ENCODE peak calls at places on chromosomes 16 and 17, in four cellular contexts. One of them, this sample, is unnamed.

GRCh38 chr16:69890114-69890890 is 60.8 kb upstream of the CLEC18A start:
- DNase-seq in HepG2: no peak
- DNase-seq in SK-N-SH: peak
- DNase-seq in GM12878: no peak
- DNase-seq in this sample: peak

GRCh38 chr16:77211880-77212735 is 12.9 kb downstream of the SYCE1L start:
- DNase-seq in HepG2: no peak
- DNase-seq in SK-N-SH: peak
- DNase-seq in GM12878: no peak
- DNase-seq in this sample: peak

GRCh38 chr16:12898556-12898955 is 2.8 kb upstream of the SHISA9 start:
- DNase-seq in HepG2: no peak
- DNase-seq in SK-N-SH: no peak
- DNase-seq in GM12878: no peak
- DNase-seq in this sample: no peak

GRCh38 chr17:67452681-67453554 is 75.8 kb downstream of the PITPNC1 start:
- DNase-seq in HepG2: no peak
- DNase-seq in SK-N-SH: no peak
- DNase-seq in GM12878: peak
- DNase-seq in this sample: no peak

GRCh38 chr17:15447928-15448579 is 19.4 kb downstream of the CDRT4 start:
- DNase-seq in HepG2: no peak
- DNase-seq in SK-N-SH: no peak
- DNase-seq in GM12878: no peak
- DNase-seq in this sample: no peak

GRCh38 chr17:8965394-8966168 is at the start of gene PIK3R5:
- DNase-seq in HepG2: no peak
- DNase-seq in SK-N-SH: peak
- DNase-seq in GM12878: no peak
- DNase-seq in this sample: peak

GRCh38 chr16:66905633-66906539 is 12.8 kb downstream of the CDH16 start:
- DNase-seq in HepG2: peak
- DNase-seq in SK-N-SH: peak
- DNase-seq in GM12878: no peak
- DNase-seq in this sample: peak

GRCh38 chr16:57802635-57803412 is 533 bp upstream of the KIFC3 start:
- DNase-seq in HepG2: peak
- DNase-seq in SK-N-SH: peak
- DNase-seq in GM12878: no peak
- DNase-seq in this sample: no peak

GRCh38 chr16:27928542-27928941 is 135.0 kb downstream of the GSG1L start:
- DNase-seq in HepG2: no peak
- DNase-seq in SK-N-SH: no peak
- DNase-seq in GM12878: no peak
- DNase-seq in this sample: no peak

GRCh38 chr16:54175552-54176375 is 110.8 kb downstream of the IRX3 start:
- DNase-seq in HepG2: peak
- DNase-seq in SK-N-SH: no peak
- DNase-seq in GM12878: no peak
- DNase-seq in this sample: no peak

GRCh38 chr17:9971991-9972390 is 66.9 kb upstream of the RCVRN start:
- DNase-seq in HepG2: no peak
- DNase-seq in SK-N-SH: peak
- DNase-seq in GM12878: no peak
- DNase-seq in this sample: peak

GRCh38 chr16:21116148-21116693 is 34.4 kb downstream of the DNAH3 start:
- DNase-seq in HepG2: peak
- DNase-seq in SK-N-SH: no peak
- DNase-seq in GM12878: no peak
- DNase-seq in this sample: no peak

GRCh38 chr16:6732166-6732565 is 600.5 kb upstream of the RBFOX1 start:
- DNase-seq in HepG2: no peak
- DNase-seq in SK-N-SH: no peak
- DNase-seq in GM12878: no peak
- DNase-seq in this sample: no peak

GRCh38 chr17:7777017-7777416 is 57.0 kb upstream of the KDM6B start:
- DNase-seq in HepG2: no peak
- DNase-seq in SK-N-SH: no peak
- DNase-seq in GM12878: no peak
- DNase-seq in this sample: no peak

GRCh38 chr17:29664743-29665479 is 42.2 kb upstream of the CORO6 start:
- DNase-seq in HepG2: no peak
- DNase-seq in SK-N-SH: no peak
- DNase-seq in GM12878: no peak
- DNase-seq in this sample: no peak

GRCh38 chr17:79831367-79832210 is 7.7 kb downstream of the CBX4 start:
- DNase-seq in HepG2: peak
- DNase-seq in SK-N-SH: peak
- DNase-seq in GM12878: no peak
- DNase-seq in this sample: no peak

GRCh38 chr17:67216544-67217320 is 28.3 kb downstream of the HELZ start:
- DNase-seq in HepG2: no peak
- DNase-seq in SK-N-SH: no peak
- DNase-seq in GM12878: no peak
- DNase-seq in this sample: no peak

GRCh38 chr17:44767493-44767892 is 8.7 kb downstream of the ADAM11 start:
- DNase-seq in HepG2: no peak
- DNase-seq in SK-N-SH: no peak
- DNase-seq in GM12878: no peak
- DNase-seq in this sample: no peak

GRCh38 chr17:35907691-35908090 is 22.9 kb downstream of the RDM1 start:
- DNase-seq in HepG2: no peak
- DNase-seq in SK-N-SH: no peak
- DNase-seq in GM12878: no peak
- DNase-seq in this sample: no peak

GRCh38 chr16:27179500-27180072 is 23.7 kb upstream of the KDM8 start:
- DNase-seq in HepG2: peak
- DNase-seq in SK-N-SH: peak
- DNase-seq in GM12878: peak
- DNase-seq in this sample: peak

GRCh38 chr17:59848778-59849177 is 44.0 kb downstream of the TUBD1 start:
- DNase-seq in HepG2: peak
- DNase-seq in SK-N-SH: no peak
- DNase-seq in GM12878: no peak
- DNase-seq in this sample: no peak

GRCh38 chr17:17042851-17043667 is 802 bp downstream of the MPRIP start:
- DNase-seq in HepG2: no peak
- DNase-seq in SK-N-SH: no peak
- DNase-seq in GM12878: no peak
- DNase-seq in this sample: no peak

GRCh38 chr17:32223703-32224102 is 41.9 kb upstream of the RHBDL3 start:
- DNase-seq in HepG2: no peak
- DNase-seq in SK-N-SH: no peak
- DNase-seq in GM12878: no peak
- DNase-seq in this sample: no peak

GRCh38 chr17:80477647-80478478 is 1.5 kb upstream of the NPTX1 start:
- DNase-seq in HepG2: no peak
- DNase-seq in SK-N-SH: peak
- DNase-seq in GM12878: no peak
- DNase-seq in this sample: peak

GRCh38 chr17:31291820-31292219 is 5.2 kb downstream of the OMG start:
- DNase-seq in HepG2: no peak
- DNase-seq in SK-N-SH: no peak
- DNase-seq in GM12878: no peak
- DNase-seq in this sample: no peak

GRCh38 chr17:65515959-65516948 is 45.2 kb downstream of the AXIN2 start:
- DNase-seq in HepG2: peak
- DNase-seq in SK-N-SH: no peak
- DNase-seq in GM12878: no peak
- DNase-seq in this sample: no peak

GRCh38 chr17:82442643-82443464 is 7.7 kb downstream of the CYBC1 start:
- DNase-seq in HepG2: no peak
- DNase-seq in SK-N-SH: no peak
- DNase-seq in GM12878: no peak
- DNase-seq in this sample: no peak

GRCh38 chr17:82440377-82440981 is 10.1 kb downstream of the CYBC1 start:
- DNase-seq in HepG2: no peak
- DNase-seq in SK-N-SH: no peak
- DNase-seq in GM12878: no peak
- DNase-seq in this sample: no peak

GRCh38 chr17:82441686-82442487 is 8.7 kb downstream of the CYBC1 start:
- DNase-seq in HepG2: no peak
- DNase-seq in SK-N-SH: no peak
- DNase-seq in GM12878: no peak
- DNase-seq in this sample: no peak

GRCh38 chr17:82439829-82440365 is 10.7 kb downstream of the CYBC1 start:
- DNase-seq in HepG2: no peak
- DNase-seq in SK-N-SH: peak
- DNase-seq in GM12878: no peak
- DNase-seq in this sample: no peak

DNA sequence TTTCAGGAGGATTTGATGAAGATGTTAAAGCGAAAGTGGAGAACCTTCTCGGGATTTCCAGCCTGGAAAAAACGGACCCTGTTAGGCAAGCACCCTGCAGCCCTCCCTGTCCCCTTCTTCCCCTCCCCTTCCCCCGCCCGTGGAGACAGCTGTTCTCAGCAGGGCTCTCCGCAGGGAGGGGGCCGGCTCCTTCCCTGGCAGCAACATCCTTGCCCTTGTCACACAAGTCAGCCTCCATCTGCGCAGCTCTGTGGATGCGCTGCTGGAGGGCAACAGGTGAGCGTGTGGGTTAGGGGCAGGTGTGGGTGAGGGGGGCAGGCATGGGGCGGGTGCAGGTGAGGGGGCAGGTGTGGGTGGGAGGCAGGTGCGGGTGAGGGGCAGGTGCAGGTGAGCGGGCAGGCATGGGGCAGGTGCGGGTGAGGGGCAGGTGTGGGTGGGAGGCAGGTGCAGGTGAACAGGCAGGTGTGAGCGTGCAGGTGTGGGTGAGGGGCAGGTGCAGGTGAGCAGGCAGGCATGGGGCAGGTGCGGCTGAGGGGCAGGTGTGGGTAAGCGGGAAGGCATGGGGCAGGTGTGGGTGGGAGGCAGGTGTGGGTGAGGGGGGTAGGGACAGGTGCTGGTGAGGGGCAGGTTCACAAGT is 9.4 kb downstream of the CYBC1 start:
- DNase-seq in HepG2: no peak
- DNase-seq in SK-N-SH: no peak
- DNase-seq in GM12878: no peak
- DNase-seq in this sample: no peak
- TF ChIP-seq FOXM1 in HepG2: no peak
- TF ChIP-seq FOXM1 in SK-N-SH: no peak
- TF ChIP-seq FOXM1 in GM12878: no peak
- TF ChIP-seq FOXM1 in this sample: no peak

DNA sequence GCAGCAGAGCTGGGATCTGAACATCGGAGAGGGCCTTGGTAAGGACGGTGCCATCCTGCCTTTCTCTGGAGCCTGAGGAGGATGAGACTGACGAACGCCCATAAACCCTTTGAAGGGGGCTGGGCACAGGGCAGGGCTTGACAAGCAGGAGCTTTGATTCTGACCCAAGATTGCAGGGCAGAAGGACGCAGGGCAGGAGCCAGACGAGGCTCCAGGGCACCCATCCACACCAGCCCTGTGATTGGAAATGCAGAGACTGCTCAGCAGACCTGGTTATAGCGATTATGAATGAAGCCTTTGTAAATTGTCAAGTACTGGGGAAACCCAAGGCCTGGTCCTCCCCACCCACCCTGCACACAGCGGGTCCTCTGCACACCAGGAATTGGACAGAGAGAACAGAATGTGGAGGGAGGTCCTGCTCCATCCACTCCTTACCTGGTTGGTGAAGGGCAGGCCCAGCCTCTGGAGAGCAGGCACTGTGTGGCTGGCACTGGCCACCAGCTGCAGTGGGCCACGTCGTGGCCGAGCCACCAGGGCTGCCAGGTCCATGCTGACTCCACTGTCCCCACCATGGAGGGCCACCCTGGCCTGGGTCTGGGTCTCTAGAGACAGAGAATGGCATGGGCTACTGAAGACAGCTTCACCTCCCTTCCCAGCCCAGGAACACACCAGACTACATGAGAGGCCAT is 68.8 kb downstream of the RMI2 start:
- DNase-seq in HepG2: no peak
- DNase-seq in SK-N-SH: no peak
- DNase-seq in GM12878: no peak
- DNase-seq in this sample: no peak
- TF ChIP-seq FOXM1 in HepG2: no peak
- TF ChIP-seq FOXM1 in SK-N-SH: no peak
- TF ChIP-seq FOXM1 in GM12878: no peak
- TF ChIP-seq FOXM1 in this sample: no peak

GRCh38 chr16:2147981-2148671 is at the start of gene RAB26:
- DNase-seq in HepG2: peak
- DNase-seq in SK-N-SH: peak
- DNase-seq in GM12878: no peak
- DNase-seq in this sample: peak

GRCh38 chr16:2151188-2152091 is 3.0 kb downstream of the RAB26 start:
- DNase-seq in HepG2: no peak
- DNase-seq in SK-N-SH: no peak
- DNase-seq in GM12878: no peak
- DNase-seq in this sample: no peak

GRCh38 chr16:2148714-2149629 is 547 bp downstream of the RAB26 start:
- DNase-seq in HepG2: no peak
- DNase-seq in SK-N-SH: peak
- DNase-seq in GM12878: no peak
- DNase-seq in this sample: no peak

GRCh38 chr16:2150418-2151187 is 2.2 kb downstream of the RAB26 start:
- DNase-seq in HepG2: peak
- DNase-seq in SK-N-SH: peak
- DNase-seq in GM12878: no peak
- DNase-seq in this sample: no peak

GRCh38 chr16:2149630-2150417 is 1.4 kb downstream of the RAB26 start:
- DNase-seq in HepG2: peak
- DNase-seq in SK-N-SH: no peak
- DNase-seq in GM12878: no peak
- DNase-seq in this sample: no peak
- TF ChIP-seq FOXM1 in HepG2: no peak
- TF ChIP-seq FOXM1 in SK-N-SH: no peak
- TF ChIP-seq FOXM1 in GM12878: no peak
- TF ChIP-seq FOXM1 in this sample: no peak

GRCh38 chr17:55741353-55741700 is 9.5 kb upstream of the PCTP start:
- DNase-seq in HepG2: no peak
- DNase-seq in SK-N-SH: no peak
- DNase-seq in GM12878: no peak
- DNase-seq in this sample: no peak
- TF ChIP-seq FOXM1 in HepG2: no peak
- TF ChIP-seq FOXM1 in SK-N-SH: no peak
- TF ChIP-seq FOXM1 in GM12878: no peak
- TF ChIP-seq FOXM1 in this sample: no peak

This sample was measured in HEK293T.